ENCODE peak calls at places on chromosomes 2 and 18, in eight cellular contexts. One of them, this sample, is unnamed.

GRCh38 chr18:3649559-3650426 is 199.8 kb downstream of the TGIF1 start:
- DNase-seq in GM12865: no peak
- DNase-seq in tibial artery: peak; percentile 67
- DNase-seq in WERI-Rb-1: no peak
- DNase-seq in H1: no peak
- DNase-seq in A549: peak; percentile 92
- DNase-seq in HFF-Myc: no peak
- DNase-seq in astrocyte of the spinal cord: peak; percentile 56
- DNase-seq in this sample: no peak

GRCh38 chr2:237143676-237144440 is 58.2 kb downstream of the COPS8 start:
- DNase-seq in GM12865: no peak
- DNase-seq in tibial artery: no peak
- DNase-seq in WERI-Rb-1: no peak
- DNase-seq in H1: peak; percentile 13
- DNase-seq in A549: no peak
- DNase-seq in HFF-Myc: no peak
- DNase-seq in astrocyte of the spinal cord: peak; percentile 49
- DNase-seq in this sample: no peak

GRCh38 chr2:186841940-186842339 is 7.0 kb downstream of the ZSWIM2 start:
- DNase-seq in GM12865: no peak
- DNase-seq in tibial artery: no peak
- DNase-seq in WERI-Rb-1: no peak
- DNase-seq in H1: no peak
- DNase-seq in A549: no peak
- DNase-seq in HFF-Myc: peak; percentile 29
- DNase-seq in astrocyte of the spinal cord: peak; percentile 69
- DNase-seq in this sample: peak; percentile 27

GRCh38 chr2:9110893-9111569 is 95.6 kb upstream of the ASAP2 start:
- DNase-seq in GM12865: no peak
- DNase-seq in tibial artery: no peak
- DNase-seq in WERI-Rb-1: peak; percentile 50
- DNase-seq in H1: peak; percentile 90
- DNase-seq in A549: peak; percentile 33
- DNase-seq in HFF-Myc: no peak
- DNase-seq in astrocyte of the spinal cord: peak; percentile 40
- DNase-seq in this sample: no peak

GRCh38 chr18:44453505-44453904 is 227.2 kb upstream of the SETBP1 start:
- DNase-seq in GM12865: no peak
- DNase-seq in tibial artery: no peak
- DNase-seq in WERI-Rb-1: no peak
- DNase-seq in H1: no peak
- DNase-seq in A549: no peak
- DNase-seq in HFF-Myc: no peak
- DNase-seq in astrocyte of the spinal cord: peak; percentile 5
- DNase-seq in this sample: no peak

GRCh38 chr18:31576670-31577069 is 15.0 kb upstream of the TTR start:
- DNase-seq in GM12865: peak; percentile 70
- DNase-seq in tibial artery: no peak
- DNase-seq in WERI-Rb-1: no peak
- DNase-seq in H1: no peak
- DNase-seq in A549: no peak
- DNase-seq in HFF-Myc: no peak
- DNase-seq in astrocyte of the spinal cord: no peak
- DNase-seq in this sample: no peak

GRCh38 chr2:177651833-177652232 is 259.3 kb downstream of the AGPS start:
- DNase-seq in GM12865: no peak
- DNase-seq in tibial artery: no peak
- DNase-seq in WERI-Rb-1: no peak
- DNase-seq in H1: peak; percentile 48
- DNase-seq in A549: no peak
- DNase-seq in HFF-Myc: no peak
- DNase-seq in astrocyte of the spinal cord: no peak
- DNase-seq in this sample: no peak

GRCh38 chr2:5818947-5819346 is 126.8 kb downstream of the SOX11 start:
- DNase-seq in GM12865: no peak
- DNase-seq in tibial artery: no peak
- DNase-seq in WERI-Rb-1: no peak
- DNase-seq in H1: no peak
- DNase-seq in A549: no peak
- DNase-seq in HFF-Myc: no peak
- DNase-seq in astrocyte of the spinal cord: no peak
- DNase-seq in this sample: no peak

GRCh38 chr18:3265564-3266033 is 3.7 kb downstream of the MYL12B start:
- DNase-seq in GM12865: no peak
- DNase-seq in tibial artery: no peak
- DNase-seq in WERI-Rb-1: no peak
- DNase-seq in H1: no peak
- DNase-seq in A549: no peak
- DNase-seq in HFF-Myc: no peak
- DNase-seq in astrocyte of the spinal cord: no peak
- DNase-seq in this sample: no peak

GRCh38 chr2:106562826-106563594 is 75.8 kb downstream of the CD8B2 start:
- DNase-seq in GM12865: no peak
- DNase-seq in tibial artery: no peak
- DNase-seq in WERI-Rb-1: peak; percentile 50
- DNase-seq in H1: no peak
- DNase-seq in A549: no peak
- DNase-seq in HFF-Myc: no peak
- DNase-seq in astrocyte of the spinal cord: no peak
- DNase-seq in this sample: no peak

GRCh38 chr2:184554736-184555135 is 43.6 kb upstream of the ZNF804A start:
- DNase-seq in GM12865: no peak
- DNase-seq in tibial artery: no peak
- DNase-seq in WERI-Rb-1: no peak
- DNase-seq in H1: no peak
- DNase-seq in A549: no peak
- DNase-seq in HFF-Myc: no peak
- DNase-seq in astrocyte of the spinal cord: peak; percentile 55
- DNase-seq in this sample: no peak

GRCh38 chr2:71417300-71418202 is 35.8 kb upstream of the DYSF start:
- DNase-seq in GM12865: peak; percentile 15
- DNase-seq in tibial artery: no peak
- DNase-seq in WERI-Rb-1: no peak
- DNase-seq in H1: no peak
- DNase-seq in A549: peak; percentile 39
- DNase-seq in HFF-Myc: no peak
- DNase-seq in astrocyte of the spinal cord: peak; percentile 8
- DNase-seq in this sample: no peak

GRCh38 chr2:78682781-78683180 is 342.7 kb upstream of the REG3G start:
- DNase-seq in GM12865: no peak
- DNase-seq in tibial artery: no peak
- DNase-seq in WERI-Rb-1: no peak
- DNase-seq in H1: no peak
- DNase-seq in A549: no peak
- DNase-seq in HFF-Myc: no peak
- DNase-seq in astrocyte of the spinal cord: no peak
- DNase-seq in this sample: no peak

GRCh38 chr18:4096501-4096900 is 358.6 kb downstream of the DLGAP1 start:
- DNase-seq in GM12865: no peak
- DNase-seq in tibial artery: no peak
- DNase-seq in WERI-Rb-1: no peak
- DNase-seq in H1: no peak
- DNase-seq in A549: peak; percentile 21
- DNase-seq in HFF-Myc: no peak
- DNase-seq in astrocyte of the spinal cord: peak; percentile 41
- DNase-seq in this sample: no peak

GRCh38 chr18:36580266-36580665 is 248.5 kb downstream of the TPGS2 start:
- DNase-seq in GM12865: no peak
- DNase-seq in tibial artery: peak; percentile 87
- DNase-seq in WERI-Rb-1: no peak
- DNase-seq in H1: no peak
- DNase-seq in A549: no peak
- DNase-seq in HFF-Myc: peak; percentile 31
- DNase-seq in astrocyte of the spinal cord: peak; percentile 38
- DNase-seq in this sample: no peak

GRCh38 chr2:185208261-185208660 is 530.3 kb upstream of the FSIP2 start:
- DNase-seq in GM12865: peak; percentile 27
- DNase-seq in tibial artery: no peak
- DNase-seq in WERI-Rb-1: peak; percentile 67
- DNase-seq in H1: peak; percentile 65
- DNase-seq in A549: peak; percentile 17
- DNase-seq in HFF-Myc: no peak
- DNase-seq in astrocyte of the spinal cord: peak; percentile 50
- DNase-seq in this sample: no peak

GRCh38 chr2:41598161-41598894 is 449.5 kb upstream of the PKDCC start:
- DNase-seq in GM12865: no peak
- DNase-seq in tibial artery: no peak
- DNase-seq in WERI-Rb-1: no peak
- DNase-seq in H1: no peak
- DNase-seq in A549: no peak
- DNase-seq in HFF-Myc: no peak
- DNase-seq in astrocyte of the spinal cord: peak; percentile 61
- DNase-seq in this sample: no peak

GRCh38 chr2:223914349-223914748 is 30.8 kb downstream of the WDFY1 start:
- DNase-seq in GM12865: no peak
- DNase-seq in tibial artery: no peak
- DNase-seq in WERI-Rb-1: no peak
- DNase-seq in H1: no peak
- DNase-seq in A549: no peak
- DNase-seq in HFF-Myc: no peak
- DNase-seq in astrocyte of the spinal cord: no peak
- DNase-seq in this sample: no peak

GRCh38 chr2:112582314-112582746 is 2.1 kb upstream of the CHCHD5 start:
- DNase-seq in GM12865: peak; percentile 68
- DNase-seq in tibial artery: no peak
- DNase-seq in WERI-Rb-1: peak; percentile 16
- DNase-seq in H1: no peak
- DNase-seq in A549: peak; percentile 65
- DNase-seq in HFF-Myc: peak; percentile 59
- DNase-seq in astrocyte of the spinal cord: peak; percentile 74
- DNase-seq in this sample: peak; percentile 21

GRCh38 chr2:185012643-185013042 is 414.3 kb downstream of the ZNF804A start:
- DNase-seq in GM12865: no peak
- DNase-seq in tibial artery: no peak
- DNase-seq in WERI-Rb-1: no peak
- DNase-seq in H1: peak; percentile 46
- DNase-seq in A549: peak; percentile 10
- DNase-seq in HFF-Myc: no peak
- DNase-seq in astrocyte of the spinal cord: peak; percentile 24
- DNase-seq in this sample: no peak

GRCh38 chr2:178484245-178485041 is 4.2 kb downstream of the PLEKHA3 start:
- DNase-seq in GM12865: no peak
- DNase-seq in tibial artery: no peak
- DNase-seq in WERI-Rb-1: no peak
- DNase-seq in H1: no peak
- DNase-seq in A549: no peak
- DNase-seq in HFF-Myc: no peak
- DNase-seq in astrocyte of the spinal cord: peak; percentile 38
- DNase-seq in this sample: no peak

GRCh38 chr18:22195052-22195451 is 25.7 kb downstream of the GATA6 start:
- DNase-seq in GM12865: no peak
- DNase-seq in tibial artery: no peak
- DNase-seq in WERI-Rb-1: no peak
- DNase-seq in H1: no peak
- DNase-seq in A549: no peak
- DNase-seq in HFF-Myc: no peak
- DNase-seq in astrocyte of the spinal cord: no peak
- DNase-seq in this sample: no peak
- H3K4me3 ChIP-seq in GM12865: no peak overlapping the region
- H3K4me3 ChIP-seq in tibial artery: no peak overlapping the region
- H3K4me3 ChIP-seq in WERI-Rb-1: no peak overlapping the region
- H3K4me3 ChIP-seq in H1: no peak overlapping the region
- H3K4me3 ChIP-seq in A549: no peak overlapping the region
- H3K4me3 ChIP-seq in HFF-Myc: no peak overlapping the region
- H3K4me3 ChIP-seq in astrocyte of the spinal cord: no peak overlapping the region
- H3K4me3 ChIP-seq in this sample: no peak overlapping the region

GRCh38 chr18:52287151-52287550 is 52.8 kb upstream of the DCC start:
- DNase-seq in GM12865: no peak
- DNase-seq in tibial artery: no peak
- DNase-seq in WERI-Rb-1: no peak
- DNase-seq in H1: no peak
- DNase-seq in A549: no peak
- DNase-seq in HFF-Myc: no peak
- DNase-seq in astrocyte of the spinal cord: peak; percentile 76
- DNase-seq in this sample: no peak

GRCh38 chr18:52283927-52284326 is 56.1 kb upstream of the DCC start:
- DNase-seq in GM12865: no peak
- DNase-seq in tibial artery: no peak
- DNase-seq in WERI-Rb-1: no peak
- DNase-seq in H1: no peak
- DNase-seq in A549: no peak
- DNase-seq in HFF-Myc: no peak
- DNase-seq in astrocyte of the spinal cord: no peak
- DNase-seq in this sample: no peak

GRCh38 chr18:52286675-52287074 is 53.3 kb upstream of the DCC start:
- DNase-seq in GM12865: no peak
- DNase-seq in tibial artery: no peak
- DNase-seq in WERI-Rb-1: no peak
- DNase-seq in H1: no peak
- DNase-seq in A549: no peak
- DNase-seq in HFF-Myc: no peak
- DNase-seq in astrocyte of the spinal cord: no peak
- DNase-seq in this sample: no peak

DNA sequence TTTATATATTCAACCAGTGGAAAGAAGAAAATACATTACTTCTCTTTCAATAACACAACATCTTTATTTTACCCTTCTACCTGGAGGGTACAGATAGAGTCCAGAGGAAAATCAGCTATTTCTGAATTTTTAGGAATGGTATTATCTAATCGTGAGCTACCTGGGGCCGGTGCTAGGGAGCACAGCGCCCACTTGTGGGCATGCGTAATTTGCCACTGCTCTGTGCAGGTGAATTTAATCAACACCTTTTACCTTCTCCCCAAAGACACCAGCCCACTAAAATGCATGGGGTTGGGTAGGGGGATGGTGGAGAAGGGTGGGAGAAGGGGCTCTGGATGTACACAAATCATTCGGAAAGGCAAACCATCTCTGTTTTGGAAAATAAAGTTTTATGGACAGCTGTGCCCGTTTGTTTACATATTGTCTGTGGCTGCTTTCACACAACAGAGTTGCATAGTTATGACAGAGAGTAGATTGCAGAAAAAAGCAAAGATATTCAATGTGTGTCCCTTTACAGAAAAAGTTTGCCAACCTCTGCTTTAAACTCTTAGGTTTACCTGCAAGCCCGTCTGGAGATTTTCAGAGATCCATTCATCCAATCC is 51.5 kb upstream of the DCC start:
- DNase-seq in GM12865: peak; percentile 62
- DNase-seq in tibial artery: no peak
- DNase-seq in WERI-Rb-1: peak; percentile 68
- DNase-seq in H1: peak; percentile 81
- DNase-seq in A549: peak; percentile 11
- DNase-seq in HFF-Myc: no peak
- DNase-seq in astrocyte of the spinal cord: no peak
- DNase-seq in this sample: no peak
- TF ChIP-seq CTCF in GM12865: peak; percentile 80
- TF ChIP-seq CTCF in tibial artery: no peak
- TF ChIP-seq CTCF in WERI-Rb-1: peak; percentile 93
- TF ChIP-seq CTCF in H1: peak; percentile 76
- TF ChIP-seq CTCF in A549: peak; percentile 49
- TF ChIP-seq CTCF in HFF-Myc: peak; percentile 38
- TF ChIP-seq CTCF in astrocyte of the spinal cord: peak; percentile 69
- TF ChIP-seq CTCF in this sample: peak; percentile 45

GRCh38 chr18:34659579-34660517 is 50.2 kb upstream of the DTNA start:
- DNase-seq in GM12865: peak; percentile 8
- DNase-seq in tibial artery: peak; percentile 93
- DNase-seq in WERI-Rb-1: no peak
- DNase-seq in H1: no peak
- DNase-seq in A549: peak; percentile 63
- DNase-seq in HFF-Myc: peak; percentile 90
- DNase-seq in astrocyte of the spinal cord: peak; percentile 97
- DNase-seq in this sample: peak; percentile 93
- H3K4me3 ChIP-seq in GM12865: no peak overlapping the region
- H3K4me3 ChIP-seq in tibial artery: no peak overlapping the region
- H3K4me3 ChIP-seq in WERI-Rb-1: no peak overlapping the region
- H3K4me3 ChIP-seq in H1: peak overlapping the region; percentile 10
- H3K4me3 ChIP-seq in A549: no peak overlapping the region
- H3K4me3 ChIP-seq in HFF-Myc: no peak overlapping the region
- H3K4me3 ChIP-seq in astrocyte of the spinal cord: no peak overlapping the region
- H3K4me3 ChIP-seq in this sample: no peak overlapping the region

GRCh38 chr2:85561280-85562212 is at the start of gene GGCX:
- DNase-seq in GM12865: peak; percentile 98
- DNase-seq in tibial artery: peak; percentile 97
- DNase-seq in WERI-Rb-1: peak; percentile 96
- DNase-seq in H1: peak; percentile 97
- DNase-seq in A549: peak; percentile 97
- DNase-seq in HFF-Myc: no peak
- DNase-seq in astrocyte of the spinal cord: peak; percentile 95
- DNase-seq in this sample: peak; percentile 83
- TF ChIP-seq CTCF in GM12865: no peak
- TF ChIP-seq CTCF in tibial artery: peak; percentile 18
- TF ChIP-seq CTCF in WERI-Rb-1: no peak
- TF ChIP-seq CTCF in H1: no peak
- TF ChIP-seq CTCF in A549: no peak
- TF ChIP-seq CTCF in HFF-Myc: no peak
- TF ChIP-seq CTCF in astrocyte of the spinal cord: peak; percentile 20
- TF ChIP-seq CTCF in this sample: no peak